ENCODE peak calls at places on chromosomes 3 and 15, in eight cellular contexts. A is uterus, J is cardiac fibroblast, F is astrocyte, D is GM12865, R is WTC11, P is gastrocnemius medialis, W is lower leg skin. Z is an unnamed sample.

GRCh38 chr15:42891569-42891968 is 29.0 kb downstream of the TTBK2 start:
- DNase-seq in A (no peak), J (peak), F (peak), D (peak), R (no peak), P (no peak), W (no peak), Z (no peak)

GRCh38 chr3:94564247-94564646 is 501.4 kb downstream of the NSUN3 start:
- DNase-seq in A (no peak), J (no peak), F (no peak), D (no peak), R (no peak), P (no peak), W (no peak), Z (no peak)

GRCh38 chr3:17151598-17152373 is 267.0 kb downstream of the PLCL2 start:
- DNase-seq in A (no peak), J (no peak), F (no peak), D (peak), R (no peak), P (no peak), W (no peak), Z (no peak)

GRCh38 chr3:98596902-98597500 is 3.6 kb upstream of the CPOX start:
- DNase-seq in A (no peak), J (peak), F (no peak), D (peak), R (no peak), P (no peak), W (no peak), Z (no peak)

GRCh38 chr3:49536875-49537533 is 17.3 kb upstream of the BSN start:
- DNase-seq in A (no peak), J (no peak), F (no peak), D (no peak), R (no peak), P (no peak), W (no peak), Z (no peak)

GRCh38 chr3:186915808-186916796 is 14.2 kb upstream of the ST6GAL1 start:
- DNase-seq in A (no peak), J (no peak), F (no peak), D (no peak), R (no peak), P (peak), W (no peak), Z (no peak)

GRCh38 chr15:77578641-77579372 is 53.9 kb downstream of the LINGO1 start:
- DNase-seq in A (no peak), J (no peak), F (no peak), D (peak), R (no peak), P (no peak), W (no peak), Z (no peak)

GRCh38 chr3:57098418-57099310 is 38.2 kb downstream of the SPATA12 start:
- DNase-seq in A (no peak), J (no peak), F (no peak), D (no peak), R (no peak), P (no peak), W (no peak), Z (no peak)

GRCh38 chr15:94912760-94913159 is 681.4 kb downstream of the MCTP2 start:
- DNase-seq in A (no peak), J (no peak), F (no peak), D (no peak), R (no peak), P (no peak), W (no peak), Z (no peak)

GRCh38 chr3:189806171-189806951 is 175.2 kb downstream of the TP63 start:
- DNase-seq in A (no peak), J (peak), F (peak), D (no peak), R (peak), P (no peak), W (no peak), Z (no peak)

GRCh38 chr3:128456776-128457715 is 9.6 kb downstream of the DNAJB8 start:
- DNase-seq in A (no peak), J (no peak), F (no peak), D (no peak), R (no peak), P (no peak), W (no peak), Z (no peak)

GRCh38 chr15:75712668-75713337 is at the start of gene CSPG4:
- DNase-seq in A (peak), J (peak), F (peak), D (no peak), R (peak), P (peak), W (no peak), Z (peak)

GRCh38 chr15:68843425-68844311 is 23.0 kb upstream of the ANP32A start:
- DNase-seq in A (no peak), J (peak), F (peak), D (no peak), R (peak), P (no peak), W (no peak), Z (peak)

GRCh38 chr15:74392402-74392876 is 25.0 kb upstream of the CYP11A1 start:
- DNase-seq in A (no peak), J (no peak), F (no peak), D (no peak), R (no peak), P (no peak), W (no peak), Z (no peak)

GRCh38 chr3:94159062-94159726 is 96.3 kb downstream of the NSUN3 start:
- DNase-seq in A (no peak), J (peak), F (peak), D (no peak), R (no peak), P (no peak), W (no peak), Z (no peak)

GRCh38 chr3:111859974-111860859 is 1.2 kb downstream of the PHLDB2 start:
- DNase-seq in A (peak), J (peak), F (peak), D (peak), R (peak), P (peak), W (peak), Z (peak)

GRCh38 chr3:58899159-58899952 is 150.5 kb downstream of the CFAP20DC start:
- DNase-seq in A (peak), J (peak), F (peak), D (peak), R (no peak), P (peak), W (peak), Z (peak)

GRCh38 chr15:77819841-77820728 is 187.4 kb upstream of the LINGO1 start:
- DNase-seq in A (no peak), J (no peak), F (no peak), D (no peak), R (peak), P (no peak), W (no peak), Z (no peak)

GRCh38 chr3:171283248-171284222 is 176.7 kb downstream of the TNIK start:
- DNase-seq in A (peak), J (peak), F (no peak), D (peak), R (no peak), P (peak), W (no peak), Z (peak)

GRCh38 chr3:127476936-127477335 is 113.6 kb downstream of the TPRA1 start:
- DNase-seq in A (no peak), J (no peak), F (no peak), D (no peak), R (no peak), P (no peak), W (no peak), Z (no peak)

GRCh38 chr3:111277226-111277625 is 205.6 kb downstream of the NECTIN3 start:
- DNase-seq in A (no peak), J (peak), F (peak), D (no peak), R (no peak), P (no peak), W (no peak), Z (no peak)

GRCh38 chr3:69861556-69861955 is 122.3 kb downstream of the MITF start:
- DNase-seq in A (no peak), J (no peak), F (no peak), D (no peak), R (no peak), P (no peak), W (no peak), Z (no peak)

GRCh38 chr3:151918253-151919029 is 45.0 kb downstream of the SUCNR1 start:
- DNase-seq in A (no peak), J (peak), F (peak), D (peak), R (no peak), P (no peak), W (peak), Z (no peak)

GRCh38 chr3:100737334-100737733 is 28.0 kb downstream of the TFG start:
- DNase-seq in A (no peak), J (peak), F (no peak), D (peak), R (no peak), P (no peak), W (no peak), Z (no peak)

GRCh38 chr3:129107793-129108192 is 13.8 kb downstream of the RAB43 start:
- DNase-seq in A (no peak), J (no peak), F (no peak), D (no peak), R (no peak), P (no peak), W (no peak), Z (no peak)

GRCh38 chr3:138692152-138692551 is 83.6 kb downstream of the FAIM start:
- DNase-seq in A (no peak), J (no peak), F (no peak), D (no peak), R (no peak), P (no peak), W (no peak), Z (no peak)

GRCh38 chr15:50501815-50502214 is 44.7 kb downstream of the USP50 start:
- DNase-seq in A (no peak), J (no peak), F (no peak), D (no peak), R (no peak), P (no peak), W (no peak), Z (no peak)

GRCh38 chr15:49094923-49095322 is 48.7 kb upstream of the SECISBP2L start:
- DNase-seq in A (no peak), J (no peak), F (peak), D (no peak), R (no peak), P (no peak), W (no peak), Z (no peak)

GRCh38 chr15:71577071-71577470 is 233.3 kb upstream of the NR2E3 start:
- DNase-seq in A (no peak), J (no peak), F (no peak), D (no peak), R (no peak), P (no peak), W (no peak), Z (no peak)

GRCh38 chr3:29099775-29100174 is 181.1 kb upstream of the RBMS3 start:
- DNase-seq in A (no peak), J (peak), F (no peak), D (no peak), R (no peak), P (no peak), W (no peak), Z (no peak)

GRCh38 chr3:171565671-171566070 is 105.5 kb upstream of the TNIK start:
- DNase-seq in A (no peak), J (peak), F (no peak), D (no peak), R (no peak), P (no peak), W (no peak), Z (no peak)

GRCh38 chr15:94793641-94794040 is 562.3 kb downstream of the MCTP2 start:
- DNase-seq in A (no peak), J (no peak), F (peak), D (no peak), R (no peak), P (no peak), W (no peak), Z (no peak)

GRCh38 chr15:60907233-60907947 is 321.7 kb downstream of the RORA start:
- DNase-seq in A (no peak), J (no peak), F (no peak), D (no peak), R (no peak), P (no peak), W (no peak), Z (no peak)

GRCh38 chr3:150118219-150118618 is 147.5 kb upstream of the PFN2 start:
- DNase-seq in A (no peak), J (no peak), F (no peak), D (no peak), R (no peak), P (no peak), W (no peak), Z (no peak)

DNA sequence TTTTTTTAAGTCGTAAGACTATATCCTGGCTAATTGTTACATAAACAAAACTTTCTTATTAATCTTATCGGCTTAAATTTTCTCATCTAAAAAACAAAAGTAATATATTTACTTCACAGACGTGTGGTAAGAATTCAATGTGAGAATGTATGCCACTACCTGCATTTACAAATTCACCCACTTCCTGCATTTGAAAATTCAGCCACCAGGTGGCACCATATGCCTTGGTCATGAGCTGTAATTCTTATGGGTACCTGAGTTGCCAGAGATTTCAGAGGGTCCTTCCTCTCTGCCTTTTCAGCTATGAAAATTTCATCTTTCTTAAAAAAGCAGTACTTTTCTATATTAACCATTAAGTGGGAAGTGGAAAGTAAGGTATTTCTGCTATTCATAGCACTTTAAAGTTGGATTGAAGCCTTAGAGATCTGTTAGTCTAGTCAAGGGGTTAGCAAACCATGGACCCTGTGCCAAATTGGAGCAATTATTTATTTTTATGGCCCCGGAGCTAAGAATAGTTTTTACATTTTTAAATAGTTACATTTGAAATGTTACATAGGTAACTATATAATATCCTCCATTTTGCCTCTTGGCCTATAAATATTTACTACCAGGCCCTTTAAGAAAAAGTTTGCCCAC is 127.8 kb downstream of the HCN4 start:
- DNase-seq in A (peak), J (peak), F (peak), D (peak), R (peak), P (peak), W (peak), Z (peak)
- TF ChIP-seq CTCF in A (peak), J (peak), F (peak), D (peak), R (peak), P (peak), W (no peak), Z (peak)

GRCh38 chr3:107990433-107990832 is 100.4 kb downstream of the CD47 start:
- DNase-seq in A (no peak), J (no peak), F (no peak), D (no peak), R (no peak), P (no peak), W (no peak), Z (no peak)
- TF ChIP-seq CTCF in A (no peak), J (no peak), F (no peak), D (no peak), R (no peak), P (no peak), W (no peak), Z (no peak)

DNA sequence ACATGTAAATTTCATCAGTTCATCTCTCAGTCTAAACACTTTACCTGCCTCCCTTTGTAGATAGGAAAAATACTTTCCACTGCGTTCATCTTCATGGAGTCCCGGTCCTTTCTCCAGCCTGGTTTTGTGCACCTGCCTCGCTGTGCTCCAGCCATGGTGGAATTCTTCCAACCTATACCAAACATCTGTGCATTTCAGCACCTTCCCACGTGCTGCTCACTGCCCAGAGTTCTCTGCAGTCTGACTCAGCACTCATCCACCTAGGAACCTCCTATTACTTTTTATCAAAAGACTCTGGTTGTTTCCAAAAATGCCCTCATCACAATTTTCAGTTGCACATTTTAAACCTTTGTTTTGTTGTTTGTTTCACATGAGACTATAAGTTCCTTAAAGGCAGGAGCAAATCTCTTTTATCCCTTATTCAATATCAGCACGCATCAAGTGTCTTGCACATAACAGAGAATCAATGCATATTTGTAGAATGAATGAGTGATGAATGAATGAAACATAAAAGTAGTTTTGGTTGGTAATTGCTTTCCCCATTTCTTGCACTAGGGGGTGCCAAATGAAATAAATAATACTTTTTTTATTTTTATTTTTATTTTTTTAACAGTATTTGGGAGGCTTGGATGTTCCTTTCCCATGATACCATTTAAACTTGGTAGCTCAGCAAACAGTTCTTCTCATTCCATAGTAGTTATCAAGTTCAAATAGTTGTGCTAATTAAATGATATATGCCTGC is 30.2 kb upstream of the ADAMTS9 start:
- DNase-seq in A (no peak), J (peak), F (no peak), D (no peak), R (no peak), P (no peak), W (no peak), Z (no peak)
- TF ChIP-seq CTCF in A (peak), J (peak), F (peak), D (no peak), R (peak), P (no peak), W (no peak), Z (no peak)

DNA sequence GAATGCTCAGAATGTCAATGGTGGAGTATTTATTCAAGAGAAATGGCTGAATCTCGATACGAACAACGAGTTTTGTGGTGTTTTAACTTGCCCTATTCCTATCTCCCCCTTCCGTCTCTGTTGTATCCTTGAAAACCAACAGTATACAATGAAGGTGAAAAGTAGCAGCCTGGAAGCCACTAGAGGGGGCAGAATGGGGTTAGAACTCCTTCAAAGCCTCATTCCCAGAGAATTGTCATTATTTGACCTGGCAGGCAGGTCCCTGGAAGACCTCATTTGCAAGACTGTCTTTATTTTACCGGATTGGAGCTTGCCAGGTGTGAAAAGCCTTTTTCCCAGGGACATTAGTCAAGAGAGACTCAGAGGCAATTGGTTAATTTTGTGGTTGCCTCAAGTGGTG is 139.4 kb downstream of the LRRC28 start:
- DNase-seq in A (no peak), J (no peak), F (no peak), D (no peak), R (no peak), P (no peak), W (no peak), Z (no peak)
- TF ChIP-seq CTCF in A (no peak), J (no peak), F (no peak), D (no peak), R (peak), P (no peak), W (no peak), Z (no peak)